ENCODE peak calls at places on chromosomes 16 and 17, in six cellular contexts. T, L, X, M, A and J are unnamed samples.

GRCh38 chr17:81277421-81277820 is 17.7 kb downstream of the SLC38A10 start:
- DNase-seq in A (no peak), M (peak), L (no peak), T (no peak), X (peak), J (no peak)

GRCh38 chr16:55033225-55034156 is 102.8 kb downstream of the IRX5 start:
- DNase-seq in M (no peak), T (no peak), X (no peak), A (no peak), L (no peak), J (no peak)

GRCh38 chr17:45384047-45384799 is 48.4 kb downstream of the ARHGAP27 start:
- DNase-seq in T (peak), L (peak), M (no peak), X (no peak), A (no peak), J (peak)

GRCh38 chr17:80270104-80270503 is 9.5 kb downstream of the RNF213 start:
- DNase-seq in X (no peak), T (no peak), L (no peak), M (no peak), A (no peak), J (no peak)

GRCh38 chr16:89845417-89845816 is 17.1 kb downstream of the SPIRE2 start:
- DNase-seq in X (no peak), L (no peak), A (no peak), M (no peak), T (no peak), J (no peak)

GRCh38 chr16:81401035-81401950 is 43.3 kb upstream of the CMIP start:
- DNase-seq in A (peak), T (peak), L (no peak), X (peak), M (peak), J (peak)

GRCh38 chr17:30369995-30370394 is 8.7 kb upstream of the CPD start:
- DNase-seq in T (no peak), X (no peak), A (no peak), M (no peak), L (no peak), J (no peak)

GRCh38 chr17:47265983-47266541 is 12.4 kb downstream of the ITGB3 start:
- DNase-seq in A (peak), L (no peak), X (peak), M (peak), T (peak), J (peak)

GRCh38 chr17:81962499-81963441 is 1.8 kb upstream of the NOTUM start:
- DNase-seq in T (no peak), L (no peak), A (no peak), X (no peak), M (no peak), J (no peak)

GRCh38 chr16:54072237-54072636 is 214.3 kb downstream of the IRX3 start:
- DNase-seq in L (no peak), M (no peak), A (no peak), X (no peak), T (no peak), J (no peak)

GRCh38 chr17:62802531-62803205 is 5.4 kb downstream of the MARCHF10 start:
- DNase-seq in X (no peak), M (no peak), A (no peak), T (no peak), L (no peak), J (no peak)

GRCh38 chr17:30290696-30291570 is 811 bp downstream of the BLMH start:
- DNase-seq in L (peak), M (peak), A (peak), X (peak), T (peak), J (peak)

GRCh38 chr17:37720989-37721388 is 23.9 kb downstream of the HNF1B start:
- DNase-seq in L (no peak), M (no peak), X (no peak), A (no peak), T (no peak), J (no peak)

DNA sequence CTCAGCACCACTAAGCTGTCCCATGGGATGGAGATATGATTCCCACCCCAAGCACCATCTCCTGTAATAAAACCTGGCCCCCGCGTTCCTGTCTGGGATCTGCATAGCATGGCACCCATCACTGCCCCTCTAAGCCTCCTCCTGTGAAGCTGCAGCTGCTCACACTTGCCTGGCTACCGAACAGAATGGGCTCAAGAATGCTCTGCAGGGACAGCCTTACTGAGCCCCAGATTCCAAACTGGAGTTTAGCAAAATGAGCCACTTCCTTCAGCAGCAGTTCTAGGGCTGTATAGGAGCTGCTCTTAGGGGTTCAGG is 256.1 kb downstream of the CPPED1 start:
- DNase-seq in L (no peak), M (no peak), A (no peak), T (no peak), X (no peak), J (no peak)
- H3K4me3 ChIP-seq in L (no peak), M (no peak), A (no peak), T (no peak), X (no peak), J (no peak)

GRCh38 chr17:50141750-50142119 is 8.7 kb downstream of the PPP1R9B start:
- DNase-seq in M (no peak), L (no peak), X (no peak), A (no peak), T (no peak), J (no peak)
- H3K4me3 ChIP-seq in M (no peak), L (no peak), X (no peak), A (no peak), T (no peak), J (no peak)

DNA sequence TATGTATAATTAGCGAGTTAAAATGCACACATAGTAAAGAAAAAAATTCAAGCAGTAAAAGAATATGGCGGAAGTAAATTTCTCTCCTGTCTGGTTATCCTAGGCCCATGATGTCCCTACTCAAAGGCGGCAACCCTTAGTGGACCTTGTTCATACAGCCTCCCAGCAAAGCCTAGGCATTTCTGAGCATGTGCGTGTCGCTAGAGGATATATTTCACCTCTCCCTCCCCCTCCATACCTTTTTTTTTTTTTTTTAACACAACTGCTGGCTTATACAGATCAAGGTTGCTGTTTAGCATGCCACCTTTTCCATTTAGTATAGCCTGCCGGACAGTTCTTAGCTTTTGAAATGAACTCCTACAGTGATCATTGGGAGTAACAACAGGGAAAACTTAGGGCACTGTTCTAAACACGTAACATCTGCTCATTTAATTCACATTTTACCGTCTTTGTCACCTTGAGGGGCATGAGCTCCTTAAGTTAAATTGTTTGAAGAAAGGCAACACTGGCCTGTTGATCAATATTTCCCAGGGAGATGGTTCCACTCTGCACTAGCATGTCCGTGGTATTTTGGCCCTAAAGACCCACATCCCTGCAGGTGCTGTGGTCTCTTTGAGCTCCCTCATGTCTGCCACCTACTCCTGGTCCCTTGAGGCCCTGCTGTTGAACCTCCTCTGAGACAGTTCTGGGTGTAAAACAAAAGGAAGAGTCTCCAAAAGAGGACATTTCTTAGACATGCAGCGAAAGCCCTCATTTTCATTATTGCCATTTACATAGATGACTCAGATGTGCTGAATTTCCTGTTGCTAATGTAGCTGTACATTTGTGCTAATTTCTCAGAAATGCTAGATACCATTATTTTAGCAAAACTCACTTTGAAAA is 4.1 kb upstream of the TNFRSF13B start:
- DNase-seq in A (no peak), T (no peak), L (no peak), M (no peak), X (no peak), J (no peak)
- H3K4me3 ChIP-seq in A (no peak), T (no peak), L (no peak), M (no peak), X (no peak), J (no peak)

GRCh38 chr16:49280861-49281331 is 742 bp downstream of the CBLN1 start:
- DNase-seq in A (no peak), T (no peak), L (no peak), X (no peak), M (no peak), J (no peak)
- H3K4me3 ChIP-seq in A (no peak), T (no peak), L (no peak), X (peak), M (no peak), J (no peak)